ENCODE peak calls at places on chromosomes 4 and X, in eight cellular contexts. O is cardiac fibroblast, V is fibroblast of lung, I is CD14-positive monocyte, P is AG09309, G is left lung, H is A549, U is colonic mucosa. X is an unnamed sample.

GRCh38 chr4:53313510-53313909 is 52.4 kb downstream of the SCFD2 start:
- DNase-seq in I (no peak), O (peak; percentile 44), P (no peak), G (no peak), V (peak; percentile 66), H (peak; percentile 46), U (no peak), X (no peak)

GRCh38 chrX:21730011-21730410 is 27.9 kb downstream of the SMPX start:
- DNase-seq in U (no peak), O (no peak), I (no peak), P (no peak), G (no peak), V (peak; percentile 27), H (no peak), X (no peak)

GRCh38 chr4:182231080-182231479 is 12.1 kb upstream of the TENM3 start:
- DNase-seq in H (no peak), O (no peak), V (no peak), G (no peak), U (no peak), I (no peak), P (no peak), X (no peak)

GRCh38 chr4:55615008-55615407 is 21.1 kb downstream of the NMU start:
- DNase-seq in V (no peak), G (no peak), I (no peak), U (no peak), H (no peak), O (no peak), P (no peak), X (no peak)

GRCh38 chr4:3263053-3263958 is 14.3 kb downstream of the MSANTD1 start:
- DNase-seq in U (peak; percentile 10), G (no peak), I (no peak), H (no peak), O (no peak), P (no peak), V (no peak), X (no peak)

GRCh38 chrX:136250191-136251041 is 784 bp downstream of the MAP7D3 start:
- DNase-seq in P (no peak), I (no peak), H (peak; percentile 27), V (peak; percentile 32), G (no peak), U (no peak), O (peak; percentile 37), X (peak; percentile 30)

GRCh38 chr4:13611283-13611842 is 16.2 kb downstream of the BOD1L1 start:
- DNase-seq in H (no peak), O (peak; percentile 65), I (no peak), V (peak; percentile 33), G (no peak), U (no peak), P (peak; percentile 25), X (peak; percentile 46)

GRCh38 chr4:19026281-19026680 is 1004.7 kb upstream of the LCORL start:
- DNase-seq in P (no peak), U (no peak), H (no peak), V (peak; percentile 11), I (no peak), O (no peak), G (no peak), X (no peak)

GRCh38 chrX:40299502-40300118 is 201.9 kb upstream of the BCOR start:
- DNase-seq in H (no peak), U (no peak), P (no peak), I (no peak), G (no peak), V (no peak), O (no peak), X (peak; percentile 28)

GRCh38 chrX:85111347-85111746 is 107.7 kb downstream of the APOOL start:
- DNase-seq in H (no peak), O (peak; percentile 25), P (no peak), G (no peak), U (peak; percentile 26), I (no peak), V (peak; percentile 15), X (peak; percentile 8)

GRCh38 chr4:74117024-74117534 is 18.1 kb upstream of the CXCL2 start:
- DNase-seq in H (peak; percentile 93), U (peak; percentile 64), O (peak; percentile 99), P (peak; percentile 81), G (no peak), V (peak; percentile 95), I (no peak), X (no peak)

GRCh38 chr4:71095141-71095939 is 101.9 kb downstream of the DCK start:
- DNase-seq in U (no peak), V (peak; percentile 20), O (no peak), I (no peak), H (no peak), P (no peak), G (no peak), X (no peak)

GRCh38 chr4:26452565-26453531 is 37.4 kb downstream of the CCKAR start:
- DNase-seq in H (no peak), G (no peak), I (no peak), U (no peak), P (no peak), O (no peak), V (no peak), X (no peak)

GRCh38 chrX:68146054-68146453 is 287.2 kb downstream of the OPHN1 start:
- DNase-seq in P (peak; percentile 27), G (no peak), O (peak; percentile 70), I (no peak), H (peak; percentile 56), U (no peak), V (peak; percentile 63), X (no peak)

GRCh38 chr4:142683997-142684396 is 162.1 kb downstream of the INPP4B start:
- DNase-seq in I (no peak), H (no peak), G (no peak), U (no peak), P (peak; percentile 18), V (peak; percentile 60), O (no peak), X (no peak)

GRCh38 chrX:9942086-9942485 is 25.1 kb upstream of the CLDN34 start:
- DNase-seq in V (no peak), P (no peak), U (no peak), I (no peak), G (no peak), O (no peak), H (no peak), X (peak; percentile 58)

GRCh38 chrX:17361620-17362019 is 13.4 kb upstream of the NHS start:
- DNase-seq in I (no peak), U (no peak), P (no peak), O (no peak), V (no peak), G (no peak), H (peak; percentile 52), X (no peak)

GRCh38 chr4:30757357-30757756 is 37.2 kb downstream of the PCDH7 start:
- DNase-seq in O (peak; percentile 90), H (no peak), I (no peak), V (peak; percentile 76), U (no peak), P (peak; percentile 63), G (no peak), X (no peak)

GRCh38 chr4:139144911-139145551 is 32.0 kb downstream of the ELF2 start:
- DNase-seq in U (peak; percentile 36), I (no peak), V (no peak), P (no peak), O (no peak), G (no peak), H (no peak), X (no peak)

GRCh38 chrX:14865201-14865600 is 7.7 kb downstream of the FANCB start:
- DNase-seq in U (no peak), I (no peak), P (peak; percentile 10), H (no peak), G (no peak), V (peak; percentile 28), O (peak; percentile 58), X (no peak)

GRCh38 chrX:123222920-123223319 is 38.8 kb downstream of the GRIA3 start:
- DNase-seq in O (no peak), G (no peak), P (no peak), U (no peak), H (no peak), I (no peak), V (no peak), X (no peak)

GRCh38 chr4:156242390-156242789 is 288.7 kb upstream of the CTSO start:
- DNase-seq in G (no peak), U (no peak), V (no peak), P (no peak), O (no peak), H (no peak), I (no peak), X (no peak)

GRCh38 chr4:150986085-150986484 is 29.0 kb downstream of the LRBA start:
- DNase-seq in V (no peak), G (no peak), O (no peak), U (no peak), I (no peak), P (no peak), H (no peak), X (no peak)

DNA sequence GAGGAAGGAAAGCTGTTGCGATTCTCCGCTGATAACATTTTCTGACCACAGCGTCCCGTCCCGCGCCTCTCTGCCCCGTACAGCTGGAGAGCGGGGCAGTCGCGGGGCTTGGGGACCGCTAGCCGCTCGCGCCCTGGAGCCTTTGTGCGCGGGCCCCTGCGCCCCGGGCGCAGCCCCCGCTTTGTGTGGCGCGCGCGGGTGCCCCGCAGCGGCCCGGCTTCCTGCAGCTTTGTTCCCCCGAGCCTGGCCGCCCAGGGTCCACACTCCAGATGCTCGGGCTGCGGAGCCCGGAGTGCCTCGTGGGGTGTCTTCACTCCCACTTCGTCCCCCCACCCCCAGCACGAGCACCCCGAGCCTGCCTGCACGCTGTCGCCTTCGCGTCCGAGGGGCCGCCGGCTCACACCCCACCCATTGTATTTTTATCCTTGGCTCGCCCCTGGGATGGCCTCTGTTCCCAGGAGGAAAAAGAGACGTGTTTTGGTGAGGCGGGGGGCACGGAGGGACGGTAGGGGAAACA is 535 bp downstream of the TMEM131L start:
- DNase-seq in V (no peak), H (no peak), O (no peak), I (no peak), U (no peak), G (peak; percentile 85), P (no peak), X (no peak)
- TF ChIP-seq CTCF in V (no peak), H (no peak), O (no peak), I (no peak), U (no peak), G (no peak), P (peak; percentile 0), X (no peak)

GRCh38 chr4:187993827-187994226 is 1.7 kb upstream of the ZFP42 start:
- DNase-seq in O (peak; percentile 42), I (no peak), H (peak; percentile 28), V (peak; percentile 6), G (no peak), P (no peak), U (no peak), X (no peak)
- TF ChIP-seq CTCF in O (peak; percentile 35), I (no peak), H (no peak), V (no peak), G (no peak), P (peak; percentile 39), U (no peak), X (no peak)

DNA sequence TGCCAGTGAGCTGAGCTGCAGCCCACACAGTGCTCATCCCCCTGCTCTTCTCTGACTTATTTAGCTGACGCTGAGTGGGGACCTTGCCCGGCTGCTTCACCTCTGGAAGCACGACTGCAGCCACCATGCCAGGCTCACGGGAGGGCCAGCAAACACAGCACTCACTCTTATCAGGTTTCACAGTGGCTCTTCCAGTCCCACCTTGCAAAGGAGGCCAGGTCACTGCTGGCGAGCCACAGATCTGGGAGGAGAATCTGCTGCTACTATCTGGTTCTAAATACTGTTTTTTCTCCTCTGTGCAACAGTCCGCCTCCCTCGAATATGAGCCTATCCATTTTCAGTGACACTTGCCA is 6.7 kb upstream of the SPON2 start:
- DNase-seq in V (no peak), O (no peak), G (peak; percentile 46), I (no peak), U (no peak), P (no peak), H (no peak), X (no peak)
- TF ChIP-seq CTCF in V (no peak), O (no peak), G (no peak), I (no peak), U (no peak), P (no peak), H (no peak), X (no peak)

GRCh38 chrX:151983186-151983585 is 8.7 kb upstream of the GABRE start:
- DNase-seq in G (no peak), V (no peak), P (no peak), O (peak; percentile 34), U (no peak), I (no peak), H (no peak), X (no peak)
- TF ChIP-seq CTCF in G (no peak), V (no peak), P (no peak), O (no peak), U (no peak), I (no peak), H (no peak), X (no peak)

X was measured in GM10248.